ENCODE peak calls at places on chromosome 4, in four cellular contexts. U is D341Med, Y is tibial nerve, W is MCF 10A. E is an unnamed sample.

GRCh38 chr4:15118281-15118680 is 116.0 kb downstream of the CPEB2 start:
- DNase-seq in U (no peak), Y (no peak), W (no peak), E (no peak)

GRCh38 chr4:112926826-112927225 is 122.6 kb upstream of the ANK2 start:
- DNase-seq in U (no peak), Y (no peak), W (no peak), E (no peak)

GRCh38 chr4:146654648-146654975 is 15.9 kb downstream of the POU4F2 start:
- DNase-seq in U (no peak), Y (no peak), W (no peak), E (no peak)

GRCh38 chr4:184344899-184345572 is 127.4 kb upstream of the ENPP6 start:
- DNase-seq in U (no peak), Y (no peak), W (no peak), E (no peak)

GRCh38 chr4:25928320-25928955 is 14.4 kb downstream of the SMIM20 start:
- DNase-seq in U (no peak), Y (no peak), W (no peak), E (no peak)

GRCh38 chr4:42626629-42627028 is 30.3 kb downstream of the ATP8A1 start:
- DNase-seq in U (no peak), Y (no peak), W (no peak), E (no peak)

GRCh38 chr4:167578906-167579305 is 344.6 kb upstream of the SPOCK3 start:
- DNase-seq in U (no peak), Y (no peak), W (peak), E (no peak)

GRCh38 chr4:91267543-91267942 is 1036.2 kb upstream of the GRID2 start:
- DNase-seq in U (no peak), Y (no peak), W (peak), E (no peak)

GRCh38 chr4:180091710-180092109 is 2151.5 kb upstream of the TENM3 start:
- DNase-seq in U (no peak), Y (no peak), W (peak), E (no peak)

GRCh38 chr4:143207555-143207954 is 22.8 kb downstream of the USP38 start:
- DNase-seq in U (no peak), Y (no peak), W (peak), E (no peak)

GRCh38 chr4:19776929-19777328 is 474.8 kb upstream of the SLIT2 start:
- DNase-seq in U (no peak), Y (no peak), W (peak), E (no peak)

GRCh38 chr4:130486841-130487240 is 1390.9 kb downstream of the C4orf33 start:
- DNase-seq in U (no peak), Y (no peak), W (no peak), E (no peak)

GRCh38 chr4:153785830-153786721 is 2.8 kb downstream of the SFRP2 start:
- DNase-seq in U (no peak), Y (no peak), W (peak), E (peak)

GRCh38 chr4:139777757-139778156 is 112.1 kb downstream of the MGST2 start:
- DNase-seq in U (no peak), Y (no peak), W (no peak), E (no peak)

GRCh38 chr4:186351672-186352194 is 85.7 kb downstream of the F11 start:
- DNase-seq in U (no peak), Y (no peak), W (no peak), E (no peak)

GRCh38 chr4:53786632-53787031 is 195.3 kb upstream of the LNX1 start:
- DNase-seq in U (no peak), Y (no peak), W (peak), E (no peak)

GRCh38 chr4:184267206-184267608 is 49.5 kb upstream of the ENPP6 start:
- DNase-seq in U (no peak), Y (no peak), W (no peak), E (no peak)

GRCh38 chr4:16027626-16028025 is 56.2 kb downstream of the PROM1 start:
- DNase-seq in U (no peak), Y (no peak), W (no peak), E (no peak)

GRCh38 chr4:140426610-140427103 is 791 bp downstream of the CLGN start:
- DNase-seq in U (peak), Y (no peak), W (no peak), E (no peak)

GRCh38 chr4:113212613-113213012 is 163.2 kb downstream of the ANK2 start:
- DNase-seq in U (no peak), Y (no peak), W (no peak), E (no peak)

GRCh38 chr4:76153356-76153755 is 5.2 kb upstream of the NUP54 start:
- DNase-seq in U (no peak), Y (no peak), W (no peak), E (no peak)

GRCh38 chr4:174600391-174600790 is 78.1 kb upstream of the HPGD start:
- DNase-seq in U (no peak), Y (no peak), W (no peak), E (no peak)

GRCh38 chr4:79250887-79251286 is 75.0 kb downstream of the NAA11 start:
- DNase-seq in U (no peak), Y (no peak), W (no peak), E (no peak)

GRCh38 chr4:168634276-168634802 is 137.5 kb downstream of the PALLD start:
- DNase-seq in U (no peak), Y (no peak), W (peak), E (no peak)

GRCh38 chr4:15725608-15726007 is 22.7 kb downstream of the BST1 start:
- DNase-seq in U (no peak), Y (no peak), W (no peak), E (no peak)

GRCh38 chr4:84698962-84699671 is 116.2 kb downstream of the CDS1 start:
- DNase-seq in U (no peak), Y (no peak), W (no peak), E (no peak)